ENCODE peak calls at places on chromosome 5, in eight cellular contexts. One of them, this sample, is unnamed.

GRCh38 chr5:67561145-67561932 is 364.7 kb upstream of the CD180 start:
- DNase-seq in GM23248: no peak
- DNase-seq in fibroblast of lung: no peak
- DNase-seq in A549: no peak
- DNase-seq in cardiac muscle cell: peak; percentile 56
- DNase-seq in heart right ventricle: no peak
- DNase-seq in A673: peak; percentile 18
- DNase-seq in dorsolateral prefrontal cortex: no peak
- DNase-seq in this sample: no peak

GRCh38 chr5:133117930-133118445 is 66.2 kb downstream of the HSPA4 start:
- DNase-seq in cardiac muscle cell: no peak
- DNase-seq in fibroblast of lung: no peak
- DNase-seq in heart right ventricle: no peak
- DNase-seq in A673: no peak
- DNase-seq in dorsolateral prefrontal cortex: no peak
- DNase-seq in GM23248: no peak
- DNase-seq in A549: no peak
- DNase-seq in this sample: no peak

GRCh38 chr5:17910318-17910717 is 276.1 kb downstream of the TAF11L14 start:
- DNase-seq in GM23248: peak; percentile 2
- DNase-seq in fibroblast of lung: peak; percentile 23
- DNase-seq in A549: peak; percentile 10
- DNase-seq in dorsolateral prefrontal cortex: no peak
- DNase-seq in heart right ventricle: no peak
- DNase-seq in cardiac muscle cell: no peak
- DNase-seq in A673: peak; percentile 9
- DNase-seq in this sample: peak; percentile 72

GRCh38 chr5:91380491-91381133 is 2.5 kb downstream of the ARRDC3 start:
- DNase-seq in GM23248: peak; percentile 99
- DNase-seq in heart right ventricle: peak; percentile 99
- DNase-seq in A549: peak; percentile 85
- DNase-seq in dorsolateral prefrontal cortex: peak; percentile 99
- DNase-seq in A673: peak; percentile 98
- DNase-seq in fibroblast of lung: peak; percentile 94
- DNase-seq in cardiac muscle cell: peak; percentile 96
- DNase-seq in this sample: peak; percentile 95

GRCh38 chr5:13763719-13764118 is 180.8 kb downstream of the DNAH5 start:
- DNase-seq in A673: no peak
- DNase-seq in GM23248: no peak
- DNase-seq in fibroblast of lung: no peak
- DNase-seq in heart right ventricle: no peak
- DNase-seq in A549: no peak
- DNase-seq in cardiac muscle cell: no peak
- DNase-seq in dorsolateral prefrontal cortex: no peak
- DNase-seq in this sample: no peak

GRCh38 chr5:83764101-83764500 is 43.4 kb upstream of the HAPLN1 start:
- DNase-seq in fibroblast of lung: no peak
- DNase-seq in cardiac muscle cell: peak; percentile 16
- DNase-seq in A673: no peak
- DNase-seq in dorsolateral prefrontal cortex: no peak
- DNase-seq in GM23248: no peak
- DNase-seq in A549: no peak
- DNase-seq in heart right ventricle: no peak
- DNase-seq in this sample: no peak

GRCh38 chr5:88606173-88606572 is 276.8 kb downstream of the MEF2C start:
- DNase-seq in GM23248: no peak
- DNase-seq in fibroblast of lung: no peak
- DNase-seq in dorsolateral prefrontal cortex: no peak
- DNase-seq in heart right ventricle: no peak
- DNase-seq in A673: no peak
- DNase-seq in A549: no peak
- DNase-seq in cardiac muscle cell: no peak
- DNase-seq in this sample: no peak

GRCh38 chr5:10411336-10411735 is 30.3 kb upstream of the ROPN1L start:
- DNase-seq in cardiac muscle cell: no peak
- DNase-seq in A549: no peak
- DNase-seq in dorsolateral prefrontal cortex: no peak
- DNase-seq in A673: no peak
- DNase-seq in heart right ventricle: no peak
- DNase-seq in GM23248: no peak
- DNase-seq in fibroblast of lung: no peak
- DNase-seq in this sample: no peak

GRCh38 chr5:62496152-62496551 is 82.5 kb upstream of the LRRC70 start:
- DNase-seq in GM23248: no peak
- DNase-seq in dorsolateral prefrontal cortex: no peak
- DNase-seq in A673: no peak
- DNase-seq in A549: no peak
- DNase-seq in fibroblast of lung: no peak
- DNase-seq in heart right ventricle: no peak
- DNase-seq in cardiac muscle cell: no peak
- DNase-seq in this sample: no peak

GRCh38 chr5:55324815-55325418 is 17.1 kb downstream of the MTREX start:
- DNase-seq in GM23248: peak; percentile 69
- DNase-seq in A549: peak; percentile 46
- DNase-seq in A673: peak; percentile 60
- DNase-seq in cardiac muscle cell: peak; percentile 75
- DNase-seq in dorsolateral prefrontal cortex: no peak
- DNase-seq in heart right ventricle: no peak
- DNase-seq in fibroblast of lung: peak; percentile 74
- DNase-seq in this sample: peak; percentile 26

GRCh38 chr5:60699549-60700346 is at the start of gene DEPDC1B:
- DNase-seq in GM23248: peak; percentile 96
- DNase-seq in fibroblast of lung: peak; percentile 88
- DNase-seq in A549: peak; percentile 79
- DNase-seq in dorsolateral prefrontal cortex: peak; percentile 86
- DNase-seq in heart right ventricle: peak; percentile 79
- DNase-seq in A673: peak; percentile 96
- DNase-seq in cardiac muscle cell: peak; percentile 94
- DNase-seq in this sample: peak; percentile 91

GRCh38 chr5:159049844-159050318 is 49.8 kb downstream of the EBF1 start:
- DNase-seq in A673: peak; percentile 54
- DNase-seq in A549: no peak
- DNase-seq in heart right ventricle: peak; percentile 27
- DNase-seq in fibroblast of lung: peak; percentile 83
- DNase-seq in cardiac muscle cell: peak; percentile 81
- DNase-seq in GM23248: peak; percentile 80
- DNase-seq in dorsolateral prefrontal cortex: no peak
- DNase-seq in this sample: no peak

GRCh38 chr5:43305948-43306563 is 7.2 kb downstream of the HMGCS1 start:
- DNase-seq in A673: peak; percentile 80
- DNase-seq in fibroblast of lung: peak; percentile 87
- DNase-seq in dorsolateral prefrontal cortex: no peak
- DNase-seq in A549: peak; percentile 35
- DNase-seq in GM23248: peak; percentile 78
- DNase-seq in cardiac muscle cell: peak; percentile 79
- DNase-seq in heart right ventricle: no peak
- DNase-seq in this sample: no peak

GRCh38 chr5:28927559-28928326 is 1889.4 kb upstream of the CDH9 start:
- DNase-seq in fibroblast of lung: no peak
- DNase-seq in A549: peak; percentile 6
- DNase-seq in heart right ventricle: no peak
- DNase-seq in A673: no peak
- DNase-seq in GM23248: no peak
- DNase-seq in cardiac muscle cell: no peak
- DNase-seq in dorsolateral prefrontal cortex: no peak
- DNase-seq in this sample: no peak

GRCh38 chr5:127684722-127685467 is 18.3 kb upstream of the CCDC192 start:
- DNase-seq in A673: no peak
- DNase-seq in A549: no peak
- DNase-seq in GM23248: no peak
- DNase-seq in dorsolateral prefrontal cortex: no peak
- DNase-seq in heart right ventricle: no peak
- DNase-seq in cardiac muscle cell: no peak
- DNase-seq in fibroblast of lung: no peak
- DNase-seq in this sample: peak; percentile 36

GRCh38 chr5:170626507-170627150 is 122.8 kb downstream of the KCNIP1 start:
- DNase-seq in heart right ventricle: no peak
- DNase-seq in fibroblast of lung: no peak
- DNase-seq in GM23248: no peak
- DNase-seq in A549: no peak
- DNase-seq in cardiac muscle cell: no peak
- DNase-seq in dorsolateral prefrontal cortex: peak; percentile 9
- DNase-seq in A673: no peak
- DNase-seq in this sample: no peak

GRCh38 chr5:123496892-123497291 is 15.1 kb upstream of the CSNK1G3 start:
- DNase-seq in dorsolateral prefrontal cortex: no peak
- DNase-seq in heart right ventricle: no peak
- DNase-seq in cardiac muscle cell: no peak
- DNase-seq in A673: peak; percentile 9
- DNase-seq in fibroblast of lung: peak; percentile 52
- DNase-seq in A549: no peak
- DNase-seq in GM23248: peak; percentile 76
- DNase-seq in this sample: peak; percentile 32

GRCh38 chr5:96257904-96258303 is 175.1 kb downstream of the PCSK1 start:
- DNase-seq in fibroblast of lung: peak; percentile 35
- DNase-seq in GM23248: peak; percentile 89
- DNase-seq in dorsolateral prefrontal cortex: no peak
- DNase-seq in A549: no peak
- DNase-seq in heart right ventricle: no peak
- DNase-seq in A673: no peak
- DNase-seq in cardiac muscle cell: peak; percentile 23
- DNase-seq in this sample: peak; percentile 28

GRCh38 chr5:133324058-133324457 is 272.2 kb downstream of the HSPA4 start:
- DNase-seq in heart right ventricle: no peak
- DNase-seq in dorsolateral prefrontal cortex: no peak
- DNase-seq in cardiac muscle cell: no peak
- DNase-seq in A549: no peak
- DNase-seq in A673: no peak
- DNase-seq in fibroblast of lung: no peak
- DNase-seq in GM23248: no peak
- DNase-seq in this sample: no peak

GRCh38 chr5:126811515-126812198 is 34.7 kb downstream of the LMNB1 start:
- DNase-seq in A673: no peak
- DNase-seq in heart right ventricle: no peak
- DNase-seq in GM23248: peak; percentile 68
- DNase-seq in A549: no peak
- DNase-seq in dorsolateral prefrontal cortex: no peak
- DNase-seq in cardiac muscle cell: peak; percentile 82
- DNase-seq in fibroblast of lung: no peak
- DNase-seq in this sample: peak; percentile 14

DNA sequence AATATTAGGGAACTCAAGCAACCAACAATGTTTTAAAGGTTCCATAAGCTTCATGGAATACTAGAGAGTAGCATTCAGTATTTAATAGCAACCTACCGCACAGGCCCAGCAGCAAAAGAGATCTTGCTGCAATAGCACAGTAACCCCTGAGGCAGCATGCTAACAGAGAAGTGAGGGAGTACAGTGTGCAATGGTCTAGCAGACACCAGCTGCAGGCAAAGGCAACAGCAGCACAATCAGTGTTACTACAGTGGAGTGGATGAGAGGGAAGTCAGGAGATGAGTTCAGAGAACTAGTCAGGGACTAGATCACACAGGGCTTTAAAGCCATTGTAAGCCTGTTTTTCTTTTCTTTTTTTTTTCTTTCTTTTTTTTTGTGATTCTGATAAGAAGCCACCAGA is 2.8 kb downstream of the TICAM2 start:
- DNase-seq in cardiac muscle cell: peak; percentile 68
- DNase-seq in fibroblast of lung: peak; percentile 78
- DNase-seq in GM23248: peak; percentile 76
- DNase-seq in A549: no peak
- DNase-seq in dorsolateral prefrontal cortex: peak; percentile 30
- DNase-seq in heart right ventricle: no peak
- DNase-seq in A673: peak; percentile 6
- DNase-seq in this sample: no peak
- H3K27ac ChIP-seq in cardiac muscle cell: no peak overlapping the region
- H3K27ac ChIP-seq in fibroblast of lung: no peak overlapping the region
- H3K27ac ChIP-seq in GM23248: peak overlapping the region; percentile 84
- H3K27ac ChIP-seq in A549: no peak overlapping the region
- H3K27ac ChIP-seq in dorsolateral prefrontal cortex: no peak overlapping the region
- H3K27ac ChIP-seq in heart right ventricle: peak overlapping the region; percentile 95
- H3K27ac ChIP-seq in A673: no peak overlapping the region
- H3K27ac ChIP-seq in this sample: no peak overlapping the region

DNA sequence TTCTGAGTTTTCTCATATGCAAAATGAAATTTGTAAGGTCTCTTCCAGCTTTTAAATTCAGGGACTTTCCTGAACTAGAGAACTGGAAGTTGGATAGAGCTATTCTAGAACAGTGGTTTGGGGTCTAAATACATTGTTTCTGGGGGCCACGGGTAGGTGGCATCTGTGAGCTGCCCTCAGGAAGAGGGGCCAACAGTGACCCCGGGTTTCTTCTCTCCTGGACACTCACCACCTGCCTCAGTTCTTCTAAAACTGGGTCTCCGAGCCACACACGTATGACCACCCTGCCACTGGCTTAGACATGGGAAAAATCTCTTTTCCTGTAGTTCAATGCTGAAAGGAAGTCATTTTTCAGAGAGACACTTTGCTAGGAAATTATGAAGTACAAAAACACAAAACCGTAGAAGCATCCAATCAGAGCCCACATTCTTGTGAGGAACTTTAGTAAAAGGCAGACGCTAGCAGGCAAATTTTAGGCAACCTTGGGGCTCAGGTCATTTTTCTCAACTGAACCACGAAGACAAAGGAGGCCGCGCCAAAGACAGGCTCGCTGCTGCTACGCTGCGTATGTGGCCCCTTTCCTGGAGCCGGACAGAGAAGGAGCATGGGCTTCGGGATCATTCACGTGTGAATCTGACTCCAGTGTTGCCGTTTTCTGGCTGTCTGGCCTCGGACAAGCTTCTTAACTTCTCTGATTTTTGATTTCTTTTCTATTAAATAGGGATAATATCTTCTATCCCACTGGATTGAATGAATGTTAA is 50.5 kb upstream of the ZNF366 start:
- DNase-seq in GM23248: no peak
- DNase-seq in A549: no peak
- DNase-seq in fibroblast of lung: no peak
- DNase-seq in dorsolateral prefrontal cortex: no peak
- DNase-seq in A673: no peak
- DNase-seq in cardiac muscle cell: no peak
- DNase-seq in heart right ventricle: no peak
- DNase-seq in this sample: no peak
- H3K27ac ChIP-seq in GM23248: no peak overlapping the region
- H3K27ac ChIP-seq in A549: peak overlapping the region; percentile 87
- H3K27ac ChIP-seq in fibroblast of lung: no peak overlapping the region
- H3K27ac ChIP-seq in dorsolateral prefrontal cortex: peak overlapping the region; percentile 70
- H3K27ac ChIP-seq in A673: no peak overlapping the region
- H3K27ac ChIP-seq in cardiac muscle cell: no peak overlapping the region
- H3K27ac ChIP-seq in heart right ventricle: peak overlapping the region; percentile 54
- H3K27ac ChIP-seq in this sample: no peak overlapping the region

DNA sequence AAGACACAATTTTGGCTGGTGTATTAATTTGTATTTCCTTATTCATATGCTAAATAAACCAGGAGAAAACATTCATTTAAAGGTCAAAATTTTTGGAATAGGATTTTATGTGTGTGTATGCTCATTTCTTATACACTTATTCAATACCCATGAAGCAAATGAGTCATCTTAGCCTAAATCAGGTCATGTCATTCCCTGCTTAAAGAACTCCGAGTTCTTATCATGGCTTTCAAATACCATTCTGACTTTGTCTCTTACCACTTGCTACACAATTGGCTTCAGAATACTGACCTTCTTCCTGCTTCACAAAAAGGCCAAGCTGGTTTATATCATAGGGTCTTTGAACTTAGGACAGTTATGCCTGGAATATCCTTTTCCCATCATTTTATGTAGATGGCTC is 652.2 kb upstream of the WWC1 start:
- DNase-seq in cardiac muscle cell: peak; percentile 78
- DNase-seq in dorsolateral prefrontal cortex: no peak
- DNase-seq in heart right ventricle: no peak
- DNase-seq in GM23248: peak; percentile 82
- DNase-seq in A549: no peak
- DNase-seq in A673: peak; percentile 25
- DNase-seq in fibroblast of lung: peak; percentile 79
- DNase-seq in this sample: no peak
- H3K27ac ChIP-seq in cardiac muscle cell: peak overlapping the region; percentile 55
- H3K27ac ChIP-seq in dorsolateral prefrontal cortex: no peak overlapping the region
- H3K27ac ChIP-seq in heart right ventricle: no peak overlapping the region
- H3K27ac ChIP-seq in GM23248: peak overlapping the region; percentile 79
- H3K27ac ChIP-seq in A549: peak overlapping the region; percentile 2
- H3K27ac ChIP-seq in A673: peak overlapping the region; percentile 26
- H3K27ac ChIP-seq in fibroblast of lung: peak overlapping the region; percentile 34
- H3K27ac ChIP-seq in this sample: no peak overlapping the region

GRCh38 chr5:115456539-115456938 is 88.0 kb downstream of the FEM1C start:
- DNase-seq in GM23248: no peak
- DNase-seq in cardiac muscle cell: no peak
- DNase-seq in dorsolateral prefrontal cortex: no peak
- DNase-seq in heart right ventricle: no peak
- DNase-seq in A549: no peak
- DNase-seq in A673: no peak
- DNase-seq in fibroblast of lung: no peak
- DNase-seq in this sample: no peak
- H3K27ac ChIP-seq in GM23248: no peak overlapping the region
- H3K27ac ChIP-seq in cardiac muscle cell: no peak overlapping the region
- H3K27ac ChIP-seq in dorsolateral prefrontal cortex: no peak overlapping the region
- H3K27ac ChIP-seq in heart right ventricle: no peak overlapping the region
- H3K27ac ChIP-seq in A549: no peak overlapping the region
- H3K27ac ChIP-seq in A673: no peak overlapping the region
- H3K27ac ChIP-seq in fibroblast of lung: no peak overlapping the region
- H3K27ac ChIP-seq in this sample: no peak overlapping the region

This sample was measured in mammary epithelial cell.